ENCODE peak calls at places on chromosomes 16 and 17, in seven cellular contexts. G is BE2C, P is coronary artery, C is fibroblast of mammary gland, V is endodermal cell, N is fibroblast of pulmonary artery, O is AG09309. H is an unnamed sample.

GRCh38 chr16:5633845-5634440 is 536.3 kb upstream of the EEF2KMT start:
- DNase-seq in G (no peak), P (no peak), C (peak), V (no peak), N (peak), O (no peak), H (no peak)

GRCh38 chr17:77540975-77541374 is 400.2 kb downstream of the SEC14L1 start:
- DNase-seq in G (no peak), P (no peak), C (no peak), V (peak), N (no peak), O (no peak), H (no peak)

GRCh38 chr17:78789149-78789662 is 7.1 kb upstream of the CYTH1 start:
- DNase-seq in G (no peak), P (peak), C (no peak), V (no peak), N (no peak), O (no peak), H (no peak)

GRCh38 chr16:74650966-74651567 is 15.6 kb downstream of the RFWD3 start:
- DNase-seq in G (peak), P (no peak), C (no peak), V (no peak), N (peak), O (no peak), H (no peak)

GRCh38 chr17:48054238-48055185 is 6.4 kb downstream of the NFE2L1 start:
- DNase-seq in G (peak), P (no peak), C (peak), V (peak), N (peak), O (no peak), H (no peak)

GRCh38 chr17:65177901-65178300 is 40.7 kb downstream of the RGS9 start:
- DNase-seq in G (no peak), P (no peak), C (peak), V (no peak), N (peak), O (no peak), H (no peak)

GRCh38 chr16:15617901-15618300 is 25.1 kb downstream of the MARF1 start:
- DNase-seq in G (no peak), P (no peak), C (no peak), V (no peak), N (no peak), O (no peak), H (no peak)

GRCh38 chr16:4344659-4345438 is 6.3 kb downstream of the PAM16 start:
- DNase-seq in G (peak), P (no peak), C (peak), V (no peak), N (no peak), O (no peak), H (no peak)

GRCh38 chr16:67939507-67940435 is 3.1 kb upstream of the PSMB10 start:
- DNase-seq in G (no peak), P (no peak), C (no peak), V (no peak), N (no peak), O (no peak), H (no peak)

GRCh38 chr16:57962046-57962445 is 8.9 kb downstream of the CNGB1 start:
- DNase-seq in G (no peak), P (no peak), C (no peak), V (no peak), N (no peak), O (no peak), H (no peak)

GRCh38 chr17:65547253-65547670 is 14.2 kb downstream of the AXIN2 start:
- DNase-seq in G (no peak), P (no peak), C (peak), V (no peak), N (no peak), O (no peak), H (no peak)

GRCh38 chr16:87172632-87173031 is 144.6 kb downstream of the C16orf95 start:
- DNase-seq in G (no peak), P (no peak), C (no peak), V (peak), N (no peak), O (no peak), H (no peak)
- TF ChIP-seq CTCF in G (no peak), P (no peak), C (peak), V (peak), N (peak), O (peak), H (peak)

GRCh38 chr17:4958102-4958501 is 7.2 kb downstream of the ENO3 start:
- DNase-seq in G (no peak), P (no peak), C (no peak), V (no peak), N (no peak), O (no peak), H (no peak)

GRCh38 chr17:4953461-4953961 is 2.6 kb downstream of the ENO3 start:
- DNase-seq in G (no peak), P (no peak), C (no peak), V (no peak), N (peak), O (peak), H (no peak)

GRCh38 chr17:4959261-4959965 is 8.2 kb downstream of the SPAG7 start:
- DNase-seq in G (no peak), P (no peak), C (no peak), V (peak), N (no peak), O (no peak), H (no peak)

GRCh38 chr17:4955091-4955490 is 4.2 kb downstream of the ENO3 start:
- DNase-seq in G (no peak), P (no peak), C (no peak), V (no peak), N (no peak), O (no peak), H (no peak)

DNA sequence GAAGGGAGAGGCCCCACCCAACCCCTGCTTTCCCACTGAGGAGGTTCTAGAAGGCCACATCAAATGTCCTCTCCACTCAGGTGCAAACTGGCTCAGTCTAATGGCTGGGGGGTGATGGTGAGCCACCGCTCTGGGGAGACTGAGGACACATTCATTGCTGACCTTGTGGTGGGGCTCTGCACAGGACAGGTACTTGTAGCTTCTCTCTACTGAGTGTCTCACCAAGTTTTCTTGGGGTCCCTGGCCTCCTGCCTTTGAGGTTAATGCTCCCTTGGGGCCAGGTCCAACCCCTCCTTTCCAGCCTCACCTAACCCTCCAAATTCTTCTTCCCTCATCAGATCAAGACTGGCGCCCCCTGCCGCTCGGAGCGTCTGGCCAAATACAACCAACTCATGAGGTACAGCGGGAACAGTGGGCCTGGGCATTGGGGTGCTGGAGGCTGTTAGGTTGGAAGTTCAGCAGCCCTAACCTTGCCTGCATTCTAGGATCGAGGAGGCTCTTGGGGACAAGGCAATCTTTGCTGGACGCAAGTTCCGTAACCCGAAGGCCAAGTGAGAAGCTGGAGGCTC is 5.7 kb downstream of the ENO3 start:
- DNase-seq in G (no peak), P (no peak), C (no peak), V (peak), N (no peak), O (no peak), H (no peak)
- TF ChIP-seq CTCF in G (no peak), P (no peak), C (peak), V (peak), N (peak), O (peak), H (no peak)

GRCh38 chr17:17919169-17920107 is 52.8 kb downstream of the TOM1L2 start:
- DNase-seq in G (peak), P (no peak), C (peak), V (peak), N (peak), O (no peak), H (no peak)
- TF ChIP-seq CTCF in G (peak), P (peak), C (peak), V (peak), N (peak), O (peak), H (peak)

DNA sequence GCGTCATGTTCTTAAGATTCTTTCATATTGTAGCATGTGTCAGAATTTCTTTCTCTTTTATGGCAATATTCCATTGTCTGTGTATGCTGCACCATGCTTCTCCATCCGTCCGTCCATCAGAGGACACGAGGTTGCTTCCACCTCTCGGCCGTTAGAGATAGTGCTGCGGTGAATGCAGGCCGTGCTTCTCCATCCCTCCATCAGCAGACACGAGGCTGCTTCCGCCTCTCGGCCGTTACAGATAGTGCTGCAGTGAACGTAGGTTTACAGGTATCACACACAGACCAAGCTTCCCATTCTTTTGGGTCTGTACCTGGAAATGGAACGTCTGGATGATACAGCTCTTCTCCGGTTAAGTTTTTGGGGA is 113.5 kb downstream of the CMIP start:
- DNase-seq in G (no peak), P (no peak), C (no peak), V (no peak), N (no peak), O (no peak), H (no peak)
- TF ChIP-seq CTCF in G (no peak), P (no peak), C (no peak), V (no peak), N (no peak), O (no peak), H (no peak)

GRCh38 chr17:50147841-50148225 is 2.6 kb downstream of the PPP1R9B start:
- DNase-seq in G (no peak), P (no peak), C (no peak), V (no peak), N (peak), O (no peak), H (no peak)

GRCh38 chr17:50146927-50147640 is 3.4 kb downstream of the PPP1R9B start:
- DNase-seq in G (no peak), P (no peak), C (no peak), V (no peak), N (no peak), O (no peak), H (no peak)

GRCh38 chr17:50149099-50149424 is 1.4 kb downstream of the PPP1R9B start:
- DNase-seq in G (no peak), P (no peak), C (no peak), V (no peak), N (no peak), O (no peak), H (no peak)

GRCh38 chr17:50149425-50150353 is 788 bp downstream of the PPP1R9B start:
- DNase-seq in G (peak), P (no peak), C (peak), V (peak), N (peak), O (no peak), H (no peak)

GRCh38 chr17:50148226-50149098 is 2.0 kb downstream of the PPP1R9B start:
- DNase-seq in G (peak), P (no peak), C (no peak), V (peak), N (no peak), O (no peak), H (no peak)
- TF ChIP-seq CTCF in G (peak), P (no peak), C (no peak), V (peak), N (peak), O (peak), H (peak)

H was measured in osteocyte.